ENCODE peak calls at places on chromosomes 7 and 10, in nine cellular contexts. J is IMR-90; W is AG04449; L is brain microvascular endothelial cell; N is cardiac fibroblast; X is fibroblast of mammary gland; G is CD8-positive, alpha-beta T cell; V is prostate gland; H is astrocyte of the cerebellum. S is an unnamed sample.

GRCh38 chr7:78523903-78524302 is 725.3 kb downstream of the PHTF2 start:
- DNase-seq in J (no peak), W (no peak), L (no peak), N (no peak), X (no peak), G (no peak), V (no peak), H (no peak), S (no peak)

GRCh38 chr7:4163565-4164203 is 518.4 kb upstream of the FOXK1 start:
- DNase-seq in J (no peak), W (no peak), L (no peak), N (no peak), X (no peak), G (no peak), V (no peak), H (no peak), S (no peak)

GRCh38 chr7:5701085-5701914 is 80.2 kb downstream of the RNF216 start:
- DNase-seq in J (peak), W (no peak), L (no peak), N (peak), X (peak), G (peak), V (no peak), H (no peak), S (no peak)

GRCh38 chr10:108336836-108337235 is 1172.3 kb upstream of the SORCS1 start:
- DNase-seq in J (no peak), W (no peak), L (no peak), N (no peak), X (no peak), G (no peak), V (no peak), H (no peak), S (no peak)

GRCh38 chr7:81516898-81517297 is 252.9 kb downstream of the HGF start:
- DNase-seq in J (peak), W (no peak), L (no peak), N (peak), X (peak), G (no peak), V (no peak), H (no peak), S (no peak)

GRCh38 chr10:86795353-86795752 is 38.9 kb downstream of the BMPR1A start:
- DNase-seq in J (peak), W (peak), L (peak), N (peak), X (peak), G (no peak), V (no peak), H (peak), S (peak)

GRCh38 chr7:68694656-68695055 is 903.6 kb upstream of the AUTS2 start:
- DNase-seq in J (no peak), W (peak), L (no peak), N (no peak), X (no peak), G (no peak), V (no peak), H (peak), S (peak)

GRCh38 chr7:149753370-149754233 is 19.8 kb downstream of the ZNF467 start:
- DNase-seq in J (peak), W (no peak), L (peak), N (peak), X (peak), G (no peak), V (no peak), H (peak), S (peak)

GRCh38 chr10:69335063-69335587 is 56.8 kb downstream of the HK1 start:
- DNase-seq in J (no peak), W (no peak), L (no peak), N (peak), X (peak), G (no peak), V (no peak), H (no peak), S (no peak)

GRCh38 chr7:36723951-36724664 is at the start of gene AOAH:
- DNase-seq in J (no peak), W (no peak), L (no peak), N (no peak), X (no peak), G (peak), V (no peak), H (no peak), S (no peak)

GRCh38 chr7:142461437-142461836 is 203.6 kb upstream of the PRSS58 start:
- DNase-seq in J (peak), W (peak), L (peak), N (peak), X (peak), G (no peak), V (no peak), H (peak), S (peak)

GRCh38 chr10:6204341-6205191 is 1.8 kb downstream of the PFKFB3 start:
- DNase-seq in J (peak), W (peak), L (peak), N (peak), X (peak), G (no peak), V (peak), H (peak), S (peak)

GRCh38 chr10:131140606-131141005 is 170.9 kb downstream of the TCERG1L start:
- DNase-seq in J (no peak), W (no peak), L (no peak), N (no peak), X (no peak), G (no peak), V (no peak), H (no peak), S (no peak)

GRCh38 chr10:110651044-110651958 is 7.2 kb downstream of the RBM20 start:
- DNase-seq in J (peak), W (peak), L (peak), N (peak), X (peak), G (peak), V (no peak), H (no peak), S (peak)

GRCh38 chr7:143882611-143883078 is 19.3 kb downstream of the TCAF1 start:
- DNase-seq in J (peak), W (no peak), L (peak), N (peak), X (peak), G (no peak), V (peak), H (peak), S (peak)

GRCh38 chr7:134448359-134449229 is 10.3 kb downstream of the AKR1B1 start:
- DNase-seq in J (peak), W (peak), L (peak), N (peak), X (peak), G (no peak), V (no peak), H (peak), S (peak)

GRCh38 chr10:73263948-73264347 is 11.5 kb upstream of the MRPS16 start:
- DNase-seq in J (peak), W (no peak), L (peak), N (peak), X (peak), G (no peak), V (no peak), H (no peak), S (peak)

GRCh38 chr7:131108212-131108980 is 219.3 kb upstream of the MKLN1 start:
- DNase-seq in J (peak), W (no peak), L (peak), N (peak), X (peak), G (peak), V (no peak), H (no peak), S (peak)

GRCh38 chr10:7635431-7636125 is 31.2 kb downstream of the ITIH5 start:
- DNase-seq in J (no peak), W (no peak), L (no peak), N (no peak), X (no peak), G (no peak), V (no peak), H (no peak), S (no peak)

GRCh38 chr10:24174014-24174413 is 34.9 kb upstream of the KIAA1217 start:
- DNase-seq in J (no peak), W (no peak), L (no peak), N (no peak), X (no peak), G (no peak), V (no peak), H (no peak), S (no peak)

GRCh38 chr7:19920200-19920599 is 146.8 kb upstream of the TMEM196 start:
- DNase-seq in J (peak), W (no peak), L (peak), N (peak), X (peak), G (no peak), V (no peak), H (no peak), S (peak)

GRCh38 chr10:1519391-1519790 is 217.9 kb downstream of the ADARB2 start:
- DNase-seq in J (no peak), W (no peak), L (no peak), N (no peak), X (no peak), G (no peak), V (no peak), H (no peak), S (no peak)

GRCh38 chr10:28302012-28302667 is 724 bp downstream of the MPP7 start:
- DNase-seq in J (no peak), W (no peak), L (peak), N (peak), X (no peak), G (no peak), V (peak), H (no peak), S (no peak)
- H3K4me3 ChIP-seq in J (peak), W (peak), L (peak), N (peak), X (peak), G (peak), V (peak), H (peak), S (peak)

GRCh38 chr7:23012186-23012585 is 1.7 kb downstream of the HYCC1 start:
- DNase-seq in J (no peak), W (no peak), L (no peak), N (no peak), X (no peak), G (no peak), V (no peak), H (no peak), S (no peak)

GRCh38 chr7:23011222-23011924 is 2.6 kb downstream of the HYCC1 start:
- DNase-seq in J (no peak), W (no peak), L (no peak), N (no peak), X (no peak), G (no peak), V (no peak), H (no peak), S (no peak)

GRCh38 chr7:23012797-23013714 is 874 bp downstream of the HYCC1 start:
- DNase-seq in J (no peak), W (no peak), L (peak), N (peak), X (no peak), G (no peak), V (peak), H (no peak), S (peak)

GRCh38 chr7:23014681-23015080 is 751 bp upstream of the HYCC1 start:
- DNase-seq in J (no peak), W (no peak), L (no peak), N (no peak), X (no peak), G (no peak), V (no peak), H (no peak), S (no peak)

DNA sequence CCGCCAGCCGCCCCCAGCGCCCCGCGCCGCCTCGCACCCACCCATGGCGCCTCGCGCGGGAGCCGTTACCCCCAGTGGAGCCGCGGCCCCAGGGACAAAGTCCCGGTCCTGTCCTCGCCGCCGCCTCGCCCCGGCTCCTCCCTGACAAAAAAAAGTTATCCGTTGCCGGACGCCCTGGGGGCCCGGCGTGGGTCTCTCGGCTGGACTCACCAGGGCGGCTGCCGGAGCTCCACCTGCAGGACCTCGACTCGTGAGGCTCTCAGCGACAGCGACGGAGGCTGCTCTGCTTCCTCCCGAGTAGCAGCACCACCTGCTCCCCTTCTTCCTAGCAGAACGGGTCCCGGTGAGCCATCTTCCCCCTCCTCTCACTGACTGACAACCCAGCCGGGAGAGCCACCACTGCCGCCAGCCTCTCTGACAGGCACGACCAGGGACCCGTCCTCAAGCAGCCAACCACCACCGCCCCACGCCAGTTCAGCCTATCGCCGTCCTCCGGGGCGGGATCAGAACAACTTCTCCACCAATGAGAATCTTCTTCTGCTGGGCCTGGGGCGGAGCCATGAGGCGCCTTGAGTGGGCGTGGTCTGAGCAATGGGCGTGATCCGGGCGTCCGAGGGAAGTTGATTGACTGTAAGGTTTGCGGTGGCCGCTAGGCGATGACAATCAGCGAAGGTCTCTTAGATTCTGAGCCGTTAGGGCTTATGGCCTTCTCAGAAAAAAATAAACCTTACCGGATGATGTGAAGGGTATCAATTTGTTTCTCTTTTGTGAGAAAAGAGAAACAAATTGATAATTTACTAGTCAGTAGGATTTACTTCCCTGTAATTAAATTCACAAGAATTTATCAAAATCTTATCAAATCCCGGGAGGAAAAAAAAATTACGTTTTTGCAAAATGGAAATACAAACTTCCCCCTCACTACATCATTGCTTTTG is at the start of gene HYCC1:
- DNase-seq in J (peak), W (peak), L (peak), N (peak), X (peak), G (peak), V (peak), H (peak), S (peak)
- TF ChIP-seq CTCF in J (peak), W (peak), L (peak), N (peak), X (peak), G (peak), V (peak), H (peak), S (peak)

DNA sequence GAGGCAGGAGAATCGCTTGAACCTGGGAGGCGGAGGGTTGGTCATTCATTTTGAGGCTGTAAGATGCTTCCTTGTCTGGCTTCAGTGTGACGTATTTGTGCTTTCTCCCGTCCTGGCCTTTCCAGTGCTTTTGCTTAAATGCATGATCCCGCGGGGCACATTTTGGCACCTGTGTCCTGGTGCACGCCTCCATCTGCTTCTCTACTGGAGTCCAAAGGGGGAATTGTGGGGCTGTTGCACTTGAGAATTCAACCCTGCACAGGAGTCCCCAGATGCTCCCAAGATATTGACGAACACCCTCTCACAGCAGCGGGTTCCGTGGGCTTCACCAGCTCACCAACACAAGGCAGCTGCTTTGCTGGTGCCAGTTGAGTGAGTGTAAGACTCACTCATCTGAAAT is 10.3 kb upstream of the LRRC27 start:
- DNase-seq in J (no peak), W (no peak), L (no peak), N (no peak), X (no peak), G (no peak), V (no peak), H (no peak), S (no peak)
- H3K4me3 ChIP-seq in J (no peak), W (no peak), L (no peak), N (no peak), X (no peak), G (no peak), V (no peak), H (no peak), S (no peak)

GRCh38 chr7:147173883-147174282 is 1057.3 kb downstream of the CNTNAP2 start:
- DNase-seq in J (no peak), W (no peak), L (no peak), N (no peak), X (no peak), G (no peak), V (no peak), H (no peak), S (no peak)
- TF ChIP-seq CTCF in J (no peak), W (no peak), L (no peak), N (no peak), X (no peak), G (no peak), V (no peak), H (no peak), S (no peak)

GRCh38 chr10:102396751-102397151 is 1.2 kb downstream of the NFKB2 start:
- DNase-seq in J (no peak), W (no peak), L (no peak), N (no peak), X (no peak), G (no peak), V (no peak), H (no peak), S (no peak)
- H3K4me3 ChIP-seq in J (no peak), W (peak), L (no peak), N (no peak), X (peak), G (no peak), V (no peak), H (no peak), S (peak)

GRCh38 chr7:72753781-72754180 is 74.2 kb downstream of the TYW1B start:
- DNase-seq in J (no peak), W (no peak), L (no peak), N (no peak), X (no peak), G (no peak), V (no peak), H (no peak), S (no peak)

GRCh38 chr7:72751378-72751777 is 76.6 kb downstream of the TYW1B start:
- DNase-seq in J (no peak), W (no peak), L (no peak), N (no peak), X (no peak), G (no peak), V (no peak), H (no peak), S (no peak)

GRCh38 chr7:72754312-72754711 is 73.7 kb downstream of the TYW1B start:
- DNase-seq in J (peak), W (no peak), L (peak), N (peak), X (no peak), G (no peak), V (no peak), H (no peak), S (peak)

GRCh38 chr7:72751978-72752377 is 76.0 kb downstream of the TYW1B start:
- DNase-seq in J (no peak), W (no peak), L (no peak), N (no peak), X (no peak), G (no peak), V (no peak), H (no peak), S (no peak)
- TF ChIP-seq CTCF in J (peak), W (peak), L (peak), N (peak), X (no peak), G (no peak), V (no peak), H (no peak), S (peak)

GRCh38 chr10:21495686-21496284 is 29.7 kb downstream of the SKIDA1 start:
- DNase-seq in J (peak), W (no peak), L (peak), N (peak), X (peak), G (peak), V (peak), H (no peak), S (peak)

GRCh38 chr10:21493841-21494220 is 31.7 kb downstream of the SKIDA1 start:
- DNase-seq in J (no peak), W (no peak), L (no peak), N (no peak), X (no peak), G (no peak), V (no peak), H (no peak), S (no peak)

GRCh38 chr10:21495002-21495685 is 30.3 kb downstream of the SKIDA1 start:
- DNase-seq in J (peak), W (no peak), L (no peak), N (no peak), X (peak), G (no peak), V (no peak), H (no peak), S (no peak)

GRCh38 chr10:21496285-21497176 is 29.0 kb downstream of the SKIDA1 start:
- DNase-seq in J (peak), W (no peak), L (no peak), N (peak), X (peak), G (peak), V (peak), H (no peak), S (peak)

GRCh38 chr10:21494221-21495001 is 31.1 kb downstream of the SKIDA1 start:
- DNase-seq in J (no peak), W (no peak), L (no peak), N (peak), X (no peak), G (no peak), V (no peak), H (no peak), S (peak)
- H3K4me3 ChIP-seq in J (peak), W (peak), L (peak), N (peak), X (peak), G (peak), V (peak), H (peak), S (peak)

DNA sequence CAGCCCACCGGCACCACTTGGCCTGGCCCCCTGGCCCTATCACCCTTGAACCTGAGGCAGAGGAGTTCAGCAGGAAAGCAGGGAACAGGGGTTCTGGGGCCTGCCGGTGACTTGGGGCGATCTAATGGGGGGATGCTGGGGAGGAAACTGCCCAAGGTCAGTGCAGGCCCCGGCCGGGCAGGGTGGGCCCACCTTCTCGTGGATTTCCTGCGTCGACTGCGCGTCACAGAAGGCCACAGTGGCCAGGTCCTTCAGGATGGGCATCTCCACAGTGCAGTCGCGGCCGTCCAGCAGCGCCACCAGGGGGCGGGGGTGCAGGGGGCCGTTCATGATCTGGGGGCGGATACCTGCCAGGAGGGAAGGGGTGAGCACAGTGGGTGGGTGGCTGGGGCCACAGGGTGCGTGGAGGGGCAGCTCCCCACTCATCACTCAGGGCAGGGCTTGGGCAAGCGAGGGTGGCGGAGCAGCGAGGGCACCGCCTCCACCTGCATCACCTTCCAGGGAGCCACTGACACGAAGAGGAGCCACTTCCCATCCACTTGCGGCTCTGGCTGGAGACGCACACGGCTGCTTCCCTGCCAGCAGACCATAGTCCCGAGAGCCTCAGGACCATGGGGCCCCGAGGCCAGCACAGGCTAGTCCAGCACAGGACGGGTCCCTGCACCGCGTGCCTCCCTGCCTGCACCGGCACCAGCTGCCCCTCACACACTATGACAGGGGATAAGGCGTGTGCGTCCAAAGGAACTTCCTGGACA is 61.4 kb downstream of the ZRANB1 start:
- DNase-seq in J (no peak), W (no peak), L (no peak), N (no peak), X (no peak), G (no peak), V (no peak), H (no peak), S (no peak)
- TF ChIP-seq CTCF in J (no peak), W (no peak), L (peak), N (peak), X (no peak), G (no peak), V (no peak), H (no peak), S (no peak)

S was measured in AG10803.